ENCODE peak calls at places on chromosomes 5 and 9, in six cellular contexts. M is CD4-positive, CD25-positive, alpha-beta regulatory T cell; B is IMR-90; E is K562; X is ascending aorta; F is neuronal stem cell. N is an unnamed sample. For H3K36me3 and H3K27me3, the result is how much of the 10 kb centered on the place peaks cover.

GRCh38 chr5:158265931-158266710 is 407.2 kb upstream of the CLINT1 start:
- DNase-seq in X (no peak), F (no peak), B (no peak), M (no peak), E (no peak), N (no peak)

GRCh38 chr5:64532212-64532611 is 26.4 kb downstream of the RGS7BP start:
- DNase-seq in M (no peak), F (no peak), E (no peak), X (no peak), B (no peak), N (no peak)

GRCh38 chr9:118318770-118319443 is 614.7 kb downstream of the TLR4 start:
- DNase-seq in B (no peak), F (no peak), X (no peak), M (no peak), E (no peak), N (peak)

GRCh38 chr9:136339173-136339957 is 12.0 kb downstream of the GPSM1 start:
- DNase-seq in M (peak), F (peak), E (peak), X (no peak), B (peak), N (no peak)

GRCh38 chr9:83620841-83621636 is 1.9 kb upstream of the IDNK start:
- DNase-seq in E (peak), M (peak), F (peak), X (no peak), B (peak), N (no peak)

GRCh38 chr5:73447234-73448071 is 1.1 kb downstream of the FOXD1 start:
- DNase-seq in F (no peak), X (no peak), B (peak), M (peak), E (peak), N (peak)

GRCh38 chr9:131423171-131423581 is 29.3 kb downstream of the PRRC2B start:
- DNase-seq in E (no peak), F (no peak), B (peak), M (no peak), X (peak), N (peak)

GRCh38 chr9:135279834-135280393 is 192.4 kb downstream of the OLFM1 start:
- DNase-seq in E (no peak), B (no peak), F (no peak), M (no peak), X (no peak), N (no peak)

GRCh38 chr5:174327896-174328295 is 282.4 kb downstream of the NSG2 start:
- DNase-seq in M (no peak), X (no peak), E (no peak), F (no peak), B (no peak), N (no peak)

GRCh38 chr5:172901012-172901780 is 58.0 kb upstream of the RPL26L1 start:
- DNase-seq in B (peak), F (no peak), X (peak), M (no peak), E (peak), N (peak)

GRCh38 chr5:108124591-108124990 is 257.3 kb downstream of the FBXL17 start:
- DNase-seq in F (no peak), M (no peak), B (no peak), X (no peak), E (no peak), N (no peak)

GRCh38 chr9:81656871-81657337 is 32.4 kb downstream of the TLE1 start:
- DNase-seq in E (no peak), M (no peak), B (no peak), X (no peak), F (no peak), N (no peak)

GRCh38 chr5:118857700-118858099 is 130.6 kb downstream of the DTWD2 start:
- DNase-seq in B (peak), M (no peak), E (no peak), F (no peak), X (no peak), N (no peak)

GRCh38 chr5:66713998-66714397 is 117.8 kb downstream of the MAST4 start:
- DNase-seq in B (no peak), E (no peak), F (no peak), M (peak), X (no peak), N (no peak)

GRCh38 chr9:69443178-69443577 is 118.2 kb downstream of the ENTREP1 start:
- DNase-seq in X (no peak), E (no peak), B (no peak), F (no peak), M (no peak), N (no peak)

GRCh38 chr9:14133394-14133793 is 180.5 kb downstream of the NFIB start:
- DNase-seq in B (no peak), X (no peak), F (no peak), E (no peak), M (no peak), N (no peak)

GRCh38 chr5:149954798-149955197 is 5.8 kb upstream of the SLC26A2 start:
- DNase-seq in E (no peak), B (no peak), M (no peak), X (no peak), F (no peak), N (no peak)

GRCh38 chr5:37435261-37435660 is 56.1 kb downstream of the WDR70 start:
- DNase-seq in X (no peak), M (no peak), F (no peak), B (peak), E (no peak), N (no peak)

GRCh38 chr9:90114641-90115040 is 509.8 kb downstream of the GADD45G start:
- DNase-seq in M (no peak), X (no peak), E (no peak), B (no peak), F (no peak), N (peak)

GRCh38 chr5:143442398-143442797 is 38.9 kb upstream of the NR3C1 start:
- DNase-seq in X (no peak), E (no peak), B (peak), F (no peak), M (no peak), N (no peak)

GRCh38 chr5:177089146-177089545 is 2.4 kb downstream of the FGFR4 start:
- DNase-seq in F (no peak), M (no peak), B (no peak), X (no peak), E (no peak), N (peak)

GRCh38 chr5:178259623-178260536 is 27.3 kb upstream of the PHYKPL start:
- DNase-seq in X (no peak), M (no peak), E (no peak), B (no peak), F (no peak), N (no peak)

GRCh38 chr5:103397996-103398581 is 139.5 kb downstream of the MACIR start:
- DNase-seq in E (no peak), F (no peak), X (no peak), B (peak), M (no peak), N (no peak)

GRCh38 chr9:72396247-72397091 is 31.5 kb upstream of the ZFAND5 start:
- DNase-seq in B (peak), M (peak), E (no peak), X (no peak), F (no peak), N (no peak)

GRCh38 chr5:44884036-44884435 is 75.3 kb downstream of the MRPS30 start:
- DNase-seq in F (no peak), X (no peak), B (no peak), M (no peak), E (no peak), N (no peak)

GRCh38 chr5:133311171-133311570 is 259.4 kb downstream of the HSPA4 start:
- DNase-seq in M (no peak), E (no peak), X (no peak), B (no peak), F (no peak), N (no peak)

GRCh38 chr9:33817327-33818166 is 587 bp downstream of the UBE2R2 start:
- DNase-seq in E (peak), M (peak), X (no peak), F (peak), B (peak), N (peak)

GRCh38 chr9:93860694-93861658 is 94.2 kb downstream of the BARX1 start:
- DNase-seq in B (no peak), F (no peak), E (peak), M (no peak), X (no peak), N (no peak)
- H3K4me3 ChIP-seq in B (no peak), F (no peak), E (no peak), M (no peak), X (no peak), N (no peak)

GRCh38 chr5:131679911-131680310 is 44.9 kb upstream of the RAPGEF6 start:
- DNase-seq in X (no peak), M (no peak), F (no peak), B (peak), E (no peak), N (no peak)
- H3K36me3 ChIP-seq in X (under half), M (under half), F (half or more), B (under half), E (half or more), N (half or more)

GRCh38 chr9:126629007-126629674 is 15.4 kb downstream of the LMX1B start:
- DNase-seq in X (no peak), F (no peak), M (no peak), B (no peak), E (no peak), N (no peak)
- H3K27me3 ChIP-seq in X (under half), F (half or more), M (under half), B (half or more), E (under half), N (under half)

GRCh38 chr9:38061326-38061947 is 7.6 kb downstream of the SHB start:
- DNase-seq in M (no peak), E (no peak), F (no peak), B (no peak), X (no peak), N (no peak)

GRCh38 chr9:38057416-38058195 is 11.4 kb downstream of the SHB start:
- DNase-seq in M (no peak), F (no peak), B (no peak), E (no peak), X (no peak), N (peak)

GRCh38 chr9:38060688-38061087 is 8.3 kb downstream of the SHB start:
- DNase-seq in X (no peak), B (no peak), F (no peak), M (no peak), E (no peak), N (no peak)

GRCh38 chr9:38058452-38059232 is 10.4 kb downstream of the SHB start:
- DNase-seq in X (no peak), B (no peak), M (no peak), F (no peak), E (no peak), N (no peak)

GRCh38 chr9:38059233-38059936 is 9.6 kb downstream of the SHB start:
- DNase-seq in X (no peak), F (no peak), B (peak), M (no peak), E (no peak), N (no peak)
- H3K4me3 ChIP-seq in X (no peak), F (no peak), B (no peak), M (no peak), E (no peak), N (no peak)

GRCh38 chr5:62486672-62487071 is 74.1 kb downstream of the IPO11 start:
- DNase-seq in X (no peak), E (no peak), B (no peak), M (no peak), F (no peak), N (no peak)

GRCh38 chr5:62488531-62488930 is 76.0 kb downstream of the IPO11 start:
- DNase-seq in M (no peak), X (no peak), F (no peak), E (no peak), B (no peak), N (no peak)

GRCh38 chr5:62494772-62495171 is 82.2 kb downstream of the IPO11 start:
- DNase-seq in M (no peak), F (no peak), E (no peak), B (no peak), X (no peak), N (no peak)

DNA sequence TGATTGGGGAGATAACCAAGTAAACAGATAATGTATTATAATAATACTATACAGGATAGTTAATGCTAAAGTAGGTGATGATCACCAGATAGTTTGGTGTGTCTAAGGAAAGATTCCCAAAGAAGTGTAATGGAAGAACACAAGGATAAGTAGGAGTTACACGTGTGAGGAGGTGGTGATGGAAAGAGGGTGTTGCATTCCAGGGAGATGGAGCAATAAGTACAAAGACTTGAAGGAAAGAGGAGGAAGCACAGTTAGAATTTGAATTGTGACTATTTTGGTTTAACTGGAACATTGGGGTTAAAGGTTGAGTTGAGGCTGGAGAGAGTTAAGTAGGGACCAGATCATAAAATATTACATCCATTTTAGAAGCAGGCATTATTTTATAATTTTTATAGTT is 76.9 kb downstream of the IPO11 start:
- DNase-seq in E (no peak), X (no peak), F (no peak), B (no peak), M (no peak), N (no peak)
- H3K36me3 ChIP-seq in E (half or more), X (under half), F (half or more), B (under half), M (under half), N (under half)

GRCh38 chr5:111071413-111071812 is at the start of gene TSLP:
- DNase-seq in X (no peak), B (no peak), M (no peak), E (no peak), F (no peak), N (no peak)
- H3K27me3 ChIP-seq in X (under half), B (under half), M (half or more), E (under half), F (under half), N (under half)

N was measured in MG63.